ENCODE peak calls at places on chromosome 22, in eight cellular contexts. J is OCI-LY7, R is tibial artery, L is lung, S is psoas muscle, Y is prostate gland, C is stomach, O is A549. Z is an unnamed sample. For H3K9me3, the result is how much of the 10 kb centered on the place peaks cover.

GRCh38 chr22:39473856-39474255 is 17.0 kb downstream of the MGAT3 start:
- DNase-seq in J (no peak), R (no peak), L (no peak), S (no peak), Y (no peak), C (no peak), O (no peak), Z (no peak)

GRCh38 chr22:49702068-49702397 is 125.6 kb downstream of the BRD1 start:
- DNase-seq in J (no peak), R (no peak), L (no peak), S (no peak), Y (no peak), C (no peak), O (no peak), Z (no peak)

GRCh38 chr22:25546751-25547150 is 17.7 kb upstream of the GRK3 start:
- DNase-seq in J (no peak), R (no peak), L (no peak), S (no peak), Y (no peak), C (no peak), O (no peak), Z (no peak)

GRCh38 chr22:29300467-29300806 is 6.0 kb upstream of the GAS2L1 start:
- DNase-seq in J (no peak), R (no peak), L (no peak), S (no peak), Y (no peak), C (no peak), O (no peak), Z (no peak)

GRCh38 chr22:24834845-24835570 is 29.0 kb downstream of the SGSM1 start:
- DNase-seq in J (peak), R (no peak), L (no peak), S (no peak), Y (no peak), C (no peak), O (peak), Z (no peak)

GRCh38 chr22:30694171-30694637 is 470 bp upstream of the OSBP2 start:
- DNase-seq in J (no peak), R (peak), L (peak), S (peak), Y (peak), C (peak), O (peak), Z (peak)

GRCh38 chr22:27820896-27821866 is 19.6 kb upstream of the MN1 start:
- DNase-seq in J (no peak), R (no peak), L (no peak), S (no peak), Y (no peak), C (no peak), O (no peak), Z (no peak)

GRCh38 chr22:26606611-26607010 is 11.2 kb downstream of the CRYBB1 start:
- DNase-seq in J (no peak), R (no peak), L (no peak), S (no peak), Y (no peak), C (no peak), O (peak), Z (no peak)

GRCh38 chr22:21009638-21010425 is 5.1 kb upstream of the P2RX6 start:
- DNase-seq in J (peak), R (no peak), L (no peak), S (no peak), Y (peak), C (peak), O (peak), Z (no peak)

GRCh38 chr22:41687901-41688364 is 734 bp downstream of the SNU13 start:
- DNase-seq in J (peak), R (no peak), L (no peak), S (peak), Y (no peak), C (no peak), O (peak), Z (no peak)

GRCh38 chr22:46051646-46052045 is 74.7 kb upstream of the WNT7B start:
- DNase-seq in J (no peak), R (no peak), L (no peak), S (peak), Y (no peak), C (peak), O (no peak), Z (no peak)

GRCh38 chr22:32752868-32753520 is 48.5 kb upstream of the TIMP3 start:
- DNase-seq in J (no peak), R (no peak), L (no peak), S (peak), Y (no peak), C (no peak), O (no peak), Z (no peak)

GRCh38 chr22:35486116-35486631 is 54.5 kb upstream of the RASD2 start:
- DNase-seq in J (no peak), R (no peak), L (no peak), S (no peak), Y (no peak), C (no peak), O (no peak), Z (no peak)

GRCh38 chr22:23110922-23111527 is 30.8 kb downstream of the RSPH14 start:
- DNase-seq in J (no peak), R (no peak), L (no peak), S (no peak), Y (no peak), C (no peak), O (no peak), Z (no peak)

GRCh38 chr22:30969532-30970355 is 679 bp downstream of the TUG1 start:
- DNase-seq in J (peak), R (no peak), L (peak), S (no peak), Y (no peak), C (peak), O (peak), Z (no peak)

GRCh38 chr22:46007848-46008261 is 30.9 kb upstream of the WNT7B start:
- DNase-seq in J (no peak), R (peak), L (peak), S (peak), Y (peak), C (peak), O (no peak), Z (no peak)

GRCh38 chr22:23278883-23279675 is 98.8 kb downstream of the BCR start:
- DNase-seq in J (no peak), R (no peak), L (peak), S (no peak), Y (peak), C (peak), O (peak), Z (no peak)

GRCh38 chr22:22431271-22432220 is 77.0 kb downstream of the ZNF280B start:
- DNase-seq in J (peak), R (no peak), L (peak), S (peak), Y (peak), C (peak), O (peak), Z (no peak)

GRCh38 chr22:38623357-38623756 is 32.8 kb downstream of the FAM227A start:
- DNase-seq in J (no peak), R (no peak), L (no peak), S (no peak), Y (no peak), C (no peak), O (no peak), Z (no peak)

GRCh38 chr22:31279821-31280496 is 12.3 kb downstream of the PIK3IP1 start:
- DNase-seq in J (no peak), R (no peak), L (no peak), S (no peak), Y (no peak), C (no peak), O (no peak), Z (no peak)

GRCh38 chr22:45903355-45904149 is 73.4 kb downstream of the WNT7B start:
- DNase-seq in J (no peak), R (no peak), L (no peak), S (no peak), Y (peak), C (no peak), O (no peak), Z (no peak)

GRCh38 chr22:30421695-30422480 is 3.7 kb upstream of the MTFP1 start:
- DNase-seq in J (no peak), R (no peak), L (no peak), S (no peak), Y (no peak), C (no peak), O (no peak), Z (no peak)

GRCh38 chr22:41683616-41684015 is 5.1 kb downstream of the SNU13 start:
- DNase-seq in J (no peak), R (no peak), L (no peak), S (no peak), Y (no peak), C (no peak), O (no peak), Z (no peak)

GRCh38 chr22:21003782-21004181 is 1.9 kb upstream of the THAP7 start:
- DNase-seq in J (no peak), R (no peak), L (no peak), S (no peak), Y (no peak), C (no peak), O (no peak), Z (no peak)

GRCh38 chr22:37045958-37046357 is 5.6 kb upstream of the KCTD17 start:
- DNase-seq in J (peak), R (no peak), L (no peak), S (no peak), Y (no peak), C (no peak), O (peak), Z (no peak)

GRCh38 chr22:30770716-30771115 is 76.0 kb downstream of the OSBP2 start:
- DNase-seq in J (no peak), R (no peak), L (no peak), S (no peak), Y (no peak), C (no peak), O (no peak), Z (no peak)

GRCh38 chr22:20436309-20437252 is 1.0 kb downstream of the SCARF2 start:
- DNase-seq in J (no peak), R (peak), L (no peak), S (peak), Y (no peak), C (no peak), O (no peak), Z (no peak)

GRCh38 chr22:40911772-40912171 is 39.4 kb upstream of the RBX1 start:
- DNase-seq in J (no peak), R (no peak), L (no peak), S (no peak), Y (no peak), C (no peak), O (no peak), Z (no peak)

GRCh38 chr22:43642319-43642718 is 169.8 kb downstream of the EFCAB6 start:
- DNase-seq in J (no peak), R (no peak), L (no peak), S (no peak), Y (no peak), C (no peak), O (no peak), Z (no peak)
- H3K9me3 ChIP-seq in J (under half), R (under half), L (under half), S (under half), Y (under half), C (under half), O (under half), Z (under half)

DNA sequence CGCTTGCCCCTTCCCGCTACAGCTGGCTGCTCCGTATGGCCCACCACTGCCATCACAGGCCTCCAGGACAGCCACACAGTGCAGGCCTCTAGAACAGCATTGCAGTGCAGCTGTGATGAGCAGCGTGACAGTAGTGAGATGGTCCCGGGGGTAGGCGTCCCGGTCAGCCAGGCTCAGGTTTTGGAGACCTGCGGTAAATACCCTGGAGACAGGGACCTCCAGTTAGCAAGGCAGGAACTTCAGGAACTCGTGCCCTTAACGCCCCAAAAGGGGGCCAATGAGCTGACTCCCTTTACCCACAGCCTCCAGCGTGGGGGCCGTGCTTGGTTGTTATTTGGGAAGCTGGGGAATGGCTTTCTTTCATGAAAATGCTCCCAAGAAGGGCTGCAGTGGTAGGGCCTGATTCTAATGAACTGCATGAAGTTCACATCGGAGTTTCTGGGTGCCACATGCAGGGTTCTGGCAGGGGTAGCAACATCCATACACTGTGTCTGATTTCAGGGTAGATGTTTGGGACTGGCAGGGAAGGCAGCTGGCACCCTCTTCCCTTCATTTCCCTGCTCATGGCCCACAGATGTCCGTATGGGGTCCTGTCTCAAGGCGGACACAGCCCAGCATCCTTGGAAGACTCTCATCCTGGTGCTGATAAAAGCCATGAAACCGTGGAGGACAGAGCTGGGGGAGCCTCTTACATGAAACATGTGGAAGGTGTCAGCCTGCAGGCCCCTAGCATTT is 440.5 kb downstream of the TBC1D22A start:
- DNase-seq in J (no peak), R (no peak), L (no peak), S (peak), Y (no peak), C (no peak), O (no peak), Z (no peak)
- H3K9me3 ChIP-seq in J (under half), R (under half), L (under half), S (under half), Y (under half), C (under half), O (under half), Z (under half)

GRCh38 chr22:47374901-47375575 is 612.6 kb downstream of the TBC1D22A start:
- DNase-seq in J (no peak), R (peak), L (no peak), S (no peak), Y (no peak), C (no peak), O (no peak), Z (no peak)
- H3K9me3 ChIP-seq in J (under half), R (under half), L (under half), S (under half), Y (under half), C (under half), O (under half), Z (under half)

GRCh38 chr22:11626422-11626773 is 3901.6 kb upstream of the OR11H1 start:
- DNase-seq in J (no peak), R (no peak), L (no peak), S (no peak), Y (no peak), C (no peak), O (no peak), Z (no peak)
- H3K9me3 ChIP-seq in J (under half), R (half or more), L (under half), S (under half), Y (under half), C (half or more), O (under half), Z (under half)